ENCODE peak calls at places on chromosomes 13 and 19, in nine cellular contexts. C is fibroblast of the aortic adventitia, E is GM23338, F is upper lobe of right lung, I is mammary epithelial cell, R is thoracic aorta, L is fibroblast of lung, V is adrenal gland, Q is PC-3. O is an unnamed sample.

GRCh38 chr13:113518080-113518803 is 27.7 kb upstream of the DCUN1D2 start:
- DNase-seq in C (no peak), L (no peak), I (no peak), V (no peak), E (no peak), R (no peak), Q (no peak), F (no peak), O (no peak)

GRCh38 chr13:24900507-24900906 is 136.5 kb downstream of the RNF17 start:
- DNase-seq in F (no peak), L (no peak), E (no peak), R (no peak), I (no peak), Q (no peak), V (no peak), C (no peak), O (no peak)

GRCh38 chr13:64591981-64592380 is 2638.2 kb downstream of the PCDH9 start:
- DNase-seq in R (no peak), Q (peak), V (no peak), F (no peak), L (peak), C (peak), I (peak), E (no peak), O (peak)

GRCh38 chr13:111850976-111851375 is 216.0 kb upstream of the SOX1 start:
- DNase-seq in E (no peak), F (no peak), V (no peak), L (no peak), Q (no peak), R (no peak), C (no peak), I (no peak), O (no peak)

GRCh38 chr19:2337329-2337707 is 8.8 kb downstream of the SPPL2B start:
- DNase-seq in R (no peak), F (no peak), L (peak), E (peak), Q (no peak), C (peak), V (peak), I (no peak), O (no peak)

GRCh38 chr19:11414544-11414943 is 4.6 kb downstream of the RGL3 start:
- DNase-seq in R (no peak), L (no peak), F (no peak), C (no peak), E (no peak), V (no peak), Q (no peak), I (no peak), O (no peak)

GRCh38 chr13:20489185-20489820 is 36.4 kb downstream of the CRYL1 start:
- DNase-seq in C (no peak), I (no peak), Q (peak), E (no peak), V (peak), F (no peak), R (no peak), L (no peak), O (no peak)

GRCh38 chr19:39795001-39795400 is 16.3 kb downstream of the LEUTX start:
- DNase-seq in F (no peak), R (no peak), L (no peak), E (no peak), I (peak), Q (peak), C (no peak), V (no peak), O (no peak)

GRCh38 chr19:38718747-38719543 is 25.3 kb downstream of the CAPN12 start:
- DNase-seq in V (no peak), C (peak), F (peak), Q (no peak), E (peak), I (peak), R (no peak), L (peak), O (peak)

GRCh38 chr19:40807147-40808020 is 8.4 kb downstream of the EGLN2 start:
- DNase-seq in F (peak), Q (peak), I (no peak), R (no peak), V (no peak), E (peak), L (no peak), C (no peak), O (no peak)

GRCh38 chr13:36763322-36763721 is 55.7 kb upstream of the RFXAP start:
- DNase-seq in E (no peak), Q (no peak), V (no peak), F (no peak), R (no peak), I (no peak), L (no peak), C (no peak), O (no peak)

GRCh38 chr19:47726467-47726866 is 13.2 kb downstream of the EHD2 start:
- DNase-seq in I (no peak), Q (no peak), C (peak), L (peak), F (no peak), V (no peak), E (no peak), R (no peak), O (peak)

GRCh38 chr19:58406818-58407657 is 1.4 kb upstream of the ZNF584 start:
- DNase-seq in R (no peak), I (no peak), F (no peak), C (no peak), L (no peak), E (peak), Q (no peak), V (no peak), O (no peak)

GRCh38 chr19:13164370-13165090 is 14.3 kb downstream of the IER2 start:
- DNase-seq in Q (peak), E (peak), L (peak), I (peak), F (peak), R (no peak), C (peak), V (peak), O (peak)

GRCh38 chr13:33191425-33192221 is 93.9 kb downstream of the STARD13 start:
- DNase-seq in V (peak), R (no peak), F (no peak), I (no peak), C (no peak), E (no peak), Q (no peak), L (peak), O (peak)

GRCh38 chr19:6103217-6103644 is 7.1 kb downstream of the RFX2 start:
- DNase-seq in I (peak), R (peak), E (no peak), F (peak), L (peak), V (peak), Q (peak), C (peak), O (peak)

GRCh38 chr13:84834201-84834600 is 951.9 kb upstream of the SLITRK1 start:
- DNase-seq in V (no peak), I (no peak), F (no peak), R (no peak), E (no peak), Q (no peak), L (no peak), C (no peak), O (no peak)

GRCh38 chr13:22271963-22272362 is 601.1 kb downstream of the FGF9 start:
- DNase-seq in L (no peak), I (no peak), Q (no peak), E (no peak), C (no peak), R (no peak), F (no peak), V (no peak), O (no peak)

GRCh38 chr13:99281811-99282263 is 23.7 kb upstream of the GPR18 start:
- DNase-seq in V (peak), L (no peak), R (peak), I (no peak), F (peak), C (no peak), E (no peak), Q (no peak), O (peak)

GRCh38 chr19:54464044-54464623 is 556 bp upstream of the LENG9 start:
- DNase-seq in C (peak), F (peak), L (peak), Q (peak), I (peak), R (peak), V (peak), E (peak), O (peak)

DNA sequence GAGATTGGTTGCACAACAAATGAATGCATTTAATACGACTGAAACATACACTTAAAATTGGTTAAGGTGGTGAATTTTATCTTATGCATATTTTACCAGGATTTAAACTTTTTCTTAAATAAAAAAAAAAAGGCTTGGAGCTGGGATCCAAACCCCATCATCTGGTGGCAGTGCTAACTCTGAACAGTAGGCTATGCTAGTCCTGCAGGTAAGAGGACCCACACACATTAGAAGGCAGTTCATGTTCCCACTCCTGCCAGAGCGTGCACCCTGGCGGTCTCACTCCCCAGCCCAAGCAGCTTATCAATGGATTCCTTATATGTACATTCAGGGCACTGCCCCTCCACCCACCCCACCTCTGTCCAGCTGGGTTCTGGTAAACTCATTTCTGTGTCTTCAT is 31.3 kb upstream of the CEBPA start:
- DNase-seq in C (no peak), R (no peak), Q (peak), L (no peak), F (no peak), I (no peak), V (no peak), E (no peak), O (no peak)
- H3K4me3 ChIP-seq in C (no peak), R (no peak), Q (no peak), L (no peak), F (no peak), I (no peak), V (no peak), E (no peak), O (no peak)

GRCh38 chr19:46618670-46619231 is 6.1 kb downstream of the PTGIR start:
- DNase-seq in R (no peak), E (no peak), C (peak), L (no peak), I (no peak), Q (no peak), V (no peak), F (no peak), O (peak)
- H3K4me3 ChIP-seq in R (no peak), E (no peak), C (no peak), L (no peak), I (no peak), Q (no peak), V (no peak), F (no peak), O (no peak)

DNA sequence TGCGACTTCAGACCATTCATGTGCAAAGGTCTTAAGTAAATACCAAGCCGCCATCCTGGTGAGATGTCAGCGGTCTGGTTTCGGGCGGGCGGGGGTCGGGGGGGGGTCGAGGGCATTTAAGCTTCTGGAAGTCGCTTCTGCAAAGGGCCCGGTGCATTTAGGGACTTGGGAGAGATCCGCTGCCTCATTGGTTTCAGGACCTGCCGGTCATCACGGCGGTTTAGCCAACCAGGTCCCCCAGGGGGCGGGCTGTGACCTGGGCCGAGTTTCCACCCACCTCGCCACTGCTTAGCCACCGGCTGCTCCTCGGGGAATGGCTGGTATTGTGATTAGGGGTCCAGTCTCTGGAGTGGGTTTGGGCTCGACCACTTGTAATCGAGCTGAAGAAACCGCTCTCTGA is 7.8 kb downstream of the ANKLE1 start:
- DNase-seq in R (no peak), E (peak), L (peak), Q (peak), F (peak), I (no peak), C (peak), V (peak), O (peak)
- H3K4me3 ChIP-seq in R (no peak), E (peak), L (no peak), Q (no peak), F (no peak), I (no peak), C (no peak), V (no peak), O (no peak)

GRCh38 chr19:49843265-49843664 is 7.7 kb upstream of the PTOV1 start:
- DNase-seq in I (no peak), V (no peak), Q (no peak), F (no peak), R (no peak), E (no peak), C (no peak), L (no peak), O (no peak)
- H3K4me3 ChIP-seq in I (no peak), V (no peak), Q (no peak), F (no peak), R (no peak), E (no peak), C (no peak), L (no peak), O (no peak)

GRCh38 chr13:50244355-50244912 is 229.2 kb downstream of the KCNRG start:
- DNase-seq in C (no peak), R (no peak), F (no peak), I (no peak), Q (no peak), L (peak), V (no peak), E (no peak), O (no peak)
- H3K4me3 ChIP-seq in C (no peak), R (no peak), F (no peak), I (no peak), Q (peak), L (no peak), V (no peak), E (no peak), O (no peak)

GRCh38 chr19:31314156-31314555 is 35.1 kb downstream of the TSHZ3 start:
- DNase-seq in E (no peak), C (no peak), L (no peak), F (no peak), V (no peak), Q (peak), R (no peak), I (no peak), O (no peak)

GRCh38 chr19:31314849-31315620 is 34.2 kb downstream of the TSHZ3 start:
- DNase-seq in Q (no peak), E (no peak), C (peak), V (no peak), L (no peak), R (no peak), I (no peak), F (no peak), O (no peak)

GRCh38 chr19:31316201-31316951 is 32.9 kb downstream of the TSHZ3 start:
- DNase-seq in Q (no peak), V (peak), E (peak), F (no peak), R (no peak), L (peak), I (no peak), C (peak), O (peak)

GRCh38 chr19:31317098-31317497 is 32.1 kb downstream of the TSHZ3 start:
- DNase-seq in I (no peak), Q (no peak), L (no peak), V (no peak), F (no peak), C (peak), R (no peak), E (no peak), O (no peak)

DNA sequence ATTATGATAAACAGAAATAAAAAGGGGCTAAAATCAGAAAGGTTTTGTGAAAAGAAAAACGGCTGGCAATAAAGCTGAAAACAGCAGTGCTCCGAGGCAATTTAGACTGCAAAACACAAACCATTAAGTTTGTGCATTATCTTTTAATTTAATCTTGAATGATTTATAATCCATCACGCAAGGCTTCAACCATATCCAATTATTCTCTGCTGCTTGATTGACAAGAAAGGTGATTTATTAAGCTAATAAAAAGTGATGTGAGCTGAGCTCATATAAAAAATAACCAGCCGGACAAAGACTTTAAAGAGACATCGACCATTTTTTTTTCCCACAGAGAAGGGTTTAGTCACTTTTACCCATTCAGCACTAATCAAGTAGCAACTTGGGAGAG is 33.6 kb downstream of the TSHZ3 start:
- DNase-seq in R (no peak), Q (no peak), L (no peak), I (no peak), V (no peak), E (no peak), C (peak), F (no peak), O (no peak)
- H3K4me3 ChIP-seq in R (no peak), Q (no peak), L (no peak), I (no peak), V (no peak), E (no peak), C (no peak), F (no peak), O (no peak)

O was measured in AG10803.